ENCODE peak calls at places on chromosome 21, in seven cellular contexts. M is heart left ventricle, W is A549, R is Peyer's patch, U is stomach, T is uterus, Q is NB4. F is an unnamed sample.

GRCh38 chr21:25801217-25802015 is 66.6 kb downstream of the GABPA start:
- DNase-seq in M (peak; percentile 86), W (peak; percentile 55), R (peak; percentile 66), U (peak; percentile 81), T (peak; percentile 61), Q (peak; percentile 88), F (peak; percentile 41)

GRCh38 chr21:25342811-25343210 is 264.5 kb downstream of the MRPL39 start:
- DNase-seq in M (no peak), W (no peak), R (no peak), U (no peak), T (no peak), Q (no peak), F (no peak)

GRCh38 chr21:26818911-26819310 is 26.3 kb downstream of the ADAMTS1 start:
- DNase-seq in M (no peak), W (no peak), R (no peak), U (no peak), T (no peak), Q (no peak), F (no peak)

GRCh38 chr21:18986197-18986596 is 582.6 kb upstream of the TMPRSS15 start:
- DNase-seq in M (no peak), W (no peak), R (no peak), U (no peak), T (no peak), Q (no peak), F (no peak)

GRCh38 chr21:14453964-14454641 is 71.2 kb upstream of the HSPA13 start:
- DNase-seq in M (no peak), W (no peak), R (no peak), U (no peak), T (no peak), Q (peak; percentile 67), F (no peak)

GRCh38 chr21:16842716-16843115 is 670.1 kb upstream of the CXADR start:
- DNase-seq in M (no peak), W (no peak), R (no peak), U (no peak), T (no peak), Q (no peak), F (no peak)

GRCh38 chr21:26167593-26167992 is 3.0 kb downstream of the APP start:
- DNase-seq in M (no peak), W (no peak), R (no peak), U (no peak), T (no peak), Q (no peak), F (no peak)

GRCh38 chr21:25670726-25671125 is 31.7 kb downstream of the JAM2 start:
- DNase-seq in M (no peak), W (no peak), R (no peak), U (no peak), T (no peak), Q (no peak), F (no peak)

GRCh38 chr21:27572681-27573080 is 605.8 kb upstream of the ADAMTS5 start:
- DNase-seq in M (no peak), W (no peak), R (no peak), U (no peak), T (no peak), Q (no peak), F (no peak)

GRCh38 chr21:29526545-29526944 is 227.8 kb downstream of the BACH1 start:
- DNase-seq in M (no peak), W (no peak), R (no peak), U (no peak), T (no peak), Q (peak; percentile 1), F (no peak)

GRCh38 chr21:42558846-42559245 is 45.2 kb downstream of the SLC37A1 start:
- DNase-seq in M (no peak), W (no peak), R (no peak), U (no peak), T (no peak), Q (no peak), F (no peak)

GRCh38 chr21:31110430-31110829 is 72.2 kb upstream of the KRTAP19-8 start:
- DNase-seq in M (no peak), W (no peak), R (no peak), U (no peak), T (no peak), Q (no peak), F (no peak)

GRCh38 chr21:35697321-35697808 is 363.0 kb downstream of the SETD4 start:
- DNase-seq in M (peak; percentile 92), W (no peak), R (peak; percentile 27), U (peak; percentile 71), T (no peak), Q (no peak), F (no peak)

GRCh38 chr21:31870472-31870871 is 2.3 kb upstream of the HUNK start:
- DNase-seq in M (no peak), W (no peak), R (no peak), U (no peak), T (no peak), Q (no peak), F (no peak)

GRCh38 chr21:29423521-29423920 is 124.8 kb downstream of the BACH1 start:
- DNase-seq in M (no peak), W (no peak), R (no peak), U (no peak), T (no peak), Q (no peak), F (no peak)

GRCh38 chr21:23245231-23245630 is 2247.0 kb downstream of the NCAM2 start:
- DNase-seq in M (no peak), W (no peak), R (no peak), U (no peak), T (no peak), Q (no peak), F (no peak)

GRCh38 chr21:35084869-35085268 is 35.8 kb upstream of the RUNX1 start:
- DNase-seq in M (no peak), W (peak; percentile 3), R (no peak), U (no peak), T (no peak), Q (no peak), F (no peak)

GRCh38 chr21:9837946-9838801 is 683.2 kb upstream of the TPTE start:
- DNase-seq in M (no peak), W (no peak), R (no peak), U (no peak), T (no peak), Q (peak; percentile 94), F (no peak)

GRCh38 chr21:26546698-26547097 is 26.4 kb downstream of the CYYR1 start:
- DNase-seq in M (peak; percentile 37), W (no peak), R (no peak), U (no peak), T (peak; percentile 54), Q (no peak), F (no peak)

GRCh38 chr21:28884481-28884880 is 108.2 kb downstream of the LTN1 start:
- DNase-seq in M (no peak), W (no peak), R (no peak), U (no peak), T (no peak), Q (peak; percentile 63), F (no peak)

GRCh38 chr21:15754640-15755039 is 24.9 kb downstream of the USP25 start:
- DNase-seq in M (no peak), W (no peak), R (no peak), U (no peak), T (no peak), Q (no peak), F (no peak)

GRCh38 chr21:29025328-29025713 is 853 bp downstream of the USP16 start:
- DNase-seq in M (no peak), W (no peak), R (no peak), U (no peak), T (no peak), Q (peak; percentile 31), F (no peak)

GRCh38 chr21:34640858-34641257 is 25.9 kb upstream of the RCAN1 start:
- DNase-seq in M (no peak), W (no peak), R (no peak), U (no peak), T (no peak), Q (no peak), F (no peak)

GRCh38 chr21:16196521-16197208 is 466.9 kb downstream of the USP25 start:
- DNase-seq in M (no peak), W (no peak), R (no peak), U (no peak), T (no peak), Q (peak; percentile 5), F (no peak)

GRCh38 chr21:26060335-26061115 is 110.0 kb downstream of the APP start:
- DNase-seq in M (no peak), W (no peak), R (no peak), U (no peak), T (peak; percentile 22), Q (no peak), F (no peak)

GRCh38 chr21:29299906-29300546 is 1.3 kb downstream of the BACH1 start:
- DNase-seq in M (peak; percentile 61), W (peak; percentile 13), R (peak; percentile 40), U (peak; percentile 39), T (peak; percentile 31), Q (peak; percentile 86), F (no peak)

GRCh38 chr21:33380483-33380998 is 22.7 kb upstream of the IFNGR2 start:
- DNase-seq in M (peak; percentile 94), W (peak; percentile 55), R (peak; percentile 93), U (peak; percentile 86), T (peak; percentile 89), Q (peak; percentile 98), F (no peak)
- TF ChIP-seq POLR2A in M (no peak), W (no peak), R (no peak), U (no peak), T (no peak), Q (no peak), F (peak; percentile 42)

GRCh38 chr21:39314155-39315027 is 959 bp upstream of the BRWD1 start:
- DNase-seq in M (peak; percentile 59), W (peak; percentile 10), R (peak; percentile 48), U (peak; percentile 28), T (peak; percentile 35), Q (peak; percentile 75), F (peak; percentile 23)
- TF ChIP-seq POLR2A in M (no peak), W (no peak), R (no peak), U (no peak), T (no peak), Q (no peak), F (peak; percentile 76)

GRCh38 chr21:43908167-43908566 is 43.1 kb downstream of the AGPAT3 start:
- DNase-seq in M (no peak), W (no peak), R (no peak), U (no peak), T (no peak), Q (no peak), F (no peak)
- TF ChIP-seq POLR2A in M (no peak), W (no peak), R (no peak), U (no peak), T (no peak), Q (no peak), F (no peak)

GRCh38 chr21:43815107-43815742 is 25.8 kb downstream of the RRP1 start:
- DNase-seq in M (peak; percentile 10), W (no peak), R (no peak), U (no peak), T (no peak), Q (no peak), F (no peak)

GRCh38 chr21:43814215-43815106 is 25.1 kb downstream of the RRP1 start:
- DNase-seq in M (peak; percentile 18), W (no peak), R (no peak), U (no peak), T (no peak), Q (no peak), F (no peak)

GRCh38 chr21:43811262-43812105 is 22.1 kb downstream of the RRP1 start:
- DNase-seq in M (no peak), W (no peak), R (no peak), U (no peak), T (no peak), Q (peak; percentile 54), F (no peak)

GRCh38 chr21:43812139-43812821 is 22.9 kb downstream of the RRP1 start:
- DNase-seq in M (peak; percentile 50), W (no peak), R (no peak), U (peak; percentile 32), T (no peak), Q (peak; percentile 64), F (no peak)

GRCh38 chr21:43812957-43813730 is 23.8 kb downstream of the RRP1 start:
- DNase-seq in M (no peak), W (no peak), R (no peak), U (no peak), T (no peak), Q (no peak), F (no peak)
- TF ChIP-seq POLR2A in M (no peak), W (no peak), R (no peak), U (no peak), T (no peak), Q (no peak), F (no peak)

F was measured in GM12891.